ENCODE peak calls at places on chromosomes 4 and X, in four cellular contexts. N is SK-MEL-5; B is neural progenitor cell; X is naive thymus-derived CD4-positive, alpha-beta T cell. O is an unnamed sample.

GRCh38 chr4:168440442-168441264 is 39.6 kb downstream of the DDX60L start:
- DNase-seq in N (peak), B (no peak), X (no peak), O (no peak)

GRCh38 chr4:95155759-95156451 is 392.9 kb downstream of the UNC5C start:
- DNase-seq in N (peak), B (peak), X (peak), O (peak)

GRCh38 chrX:10030570-10030969 is 63.4 kb downstream of the CLDN34 start:
- DNase-seq in N (no peak), B (no peak), X (no peak), O (no peak)

GRCh38 chrX:118373538-118373937 is 27.6 kb downstream of the WDR44 start:
- DNase-seq in N (no peak), B (peak), X (no peak), O (no peak)

GRCh38 chrX:39263946-39264483 is 462.8 kb downstream of the MID1IP1 start:
- DNase-seq in N (no peak), B (no peak), X (no peak), O (no peak)

GRCh38 chrX:130051176-130051845 is 59.0 kb downstream of the ELF4 start:
- DNase-seq in N (peak), B (no peak), X (no peak), O (no peak)

GRCh38 chr4:136637071-136637777 is 895.1 kb downstream of the PCDH18 start:
- DNase-seq in N (peak), B (peak), X (no peak), O (no peak)

GRCh38 chr4:121726642-121727268 is 30.0 kb upstream of the ANXA5 start:
- DNase-seq in N (peak), B (peak), X (peak), O (peak)

GRCh38 chrX:113929004-113929403 is 654.9 kb upstream of the HTR2C start:
- DNase-seq in N (peak), B (peak), X (no peak), O (peak)

GRCh38 chr4:73508651-73509050 is 27.1 kb downstream of the AFM start:
- DNase-seq in N (no peak), B (no peak), X (no peak), O (no peak)

GRCh38 chr4:174284181-174284886 is 623 bp downstream of the CEP44 start:
- DNase-seq in N (peak), B (peak), X (no peak), O (peak)

GRCh38 chr4:79626102-79626501 is 218.1 kb upstream of the GK2 start:
- DNase-seq in N (no peak), B (no peak), X (no peak), O (no peak)

GRCh38 chr4:89000844-89001360 is 56.1 kb downstream of the FAM13A start:
- DNase-seq in N (peak), B (no peak), X (no peak), O (peak)

GRCh38 chr4:26060286-26060685 is 146.3 kb downstream of the SMIM20 start:
- DNase-seq in N (no peak), B (no peak), X (no peak), O (no peak)

GRCh38 chr4:3115637-3116300 is 41.3 kb downstream of the HTT start:
- DNase-seq in N (no peak), B (no peak), X (no peak), O (no peak)